ENCODE peak calls at places on chromosomes 7 and 10, in four cellular contexts. One of them, this sample, is unnamed.

GRCh38 chr10:15715619-15716227 is 4.0 kb downstream of the ITGA8 start:
- DNase-seq in vagina: no peak
- DNase-seq in GM12892: no peak
- DNase-seq in transverse colon: no peak
- DNase-seq in this sample: no peak

GRCh38 chr10:60594476-60595051 is 183.7 kb upstream of the CDK1 start:
- DNase-seq in transverse colon: no peak
- DNase-seq in vagina: no peak
- DNase-seq in GM12892: no peak
- DNase-seq in this sample: no peak

GRCh38 chr10:32692174-32692573 is 246.2 kb downstream of the CCDC7 start:
- DNase-seq in GM12892: no peak
- DNase-seq in vagina: no peak
- DNase-seq in transverse colon: no peak
- DNase-seq in this sample: no peak

GRCh38 chr7:77740257-77740656 is 44.0 kb downstream of the RSBN1L start:
- DNase-seq in transverse colon: no peak
- DNase-seq in vagina: no peak
- DNase-seq in GM12892: no peak
- DNase-seq in this sample: no peak

GRCh38 chr7:121344093-121344492 is 15.3 kb downstream of the WNT16 start:
- DNase-seq in GM12892: no peak
- DNase-seq in vagina: no peak
- DNase-seq in transverse colon: no peak
- DNase-seq in this sample: no peak

GRCh38 chr7:43625977-43626376 is 43.1 kb downstream of the STK17A start:
- DNase-seq in vagina: no peak
- DNase-seq in transverse colon: no peak
- DNase-seq in GM12892: no peak
- DNase-seq in this sample: no peak

GRCh38 chr10:45809829-45810228 is 37.5 kb downstream of the AGAP4 start:
- DNase-seq in transverse colon: no peak
- DNase-seq in vagina: no peak
- DNase-seq in GM12892: no peak
- DNase-seq in this sample: no peak

GRCh38 chr7:75989084-75989725 is 5.2 kb downstream of the TMEM120A start:
- DNase-seq in vagina: no peak
- DNase-seq in GM12892: no peak
- DNase-seq in transverse colon: no peak
- DNase-seq in this sample: no peak

GRCh38 chr10:131902211-131902610 is 1.4 kb downstream of the PPP2R2D start:
- DNase-seq in transverse colon: no peak
- DNase-seq in GM12892: no peak
- DNase-seq in vagina: no peak
- DNase-seq in this sample: peak

GRCh38 chr10:6885284-6885683 is 305.2 kb upstream of the PRKCQ start:
- DNase-seq in GM12892: no peak
- DNase-seq in transverse colon: no peak
- DNase-seq in vagina: no peak
- DNase-seq in this sample: no peak

GRCh38 chr7:81618400-81619014 is 151.3 kb downstream of the HGF start:
- DNase-seq in vagina: no peak
- DNase-seq in transverse colon: no peak
- DNase-seq in GM12892: no peak
- DNase-seq in this sample: no peak

GRCh38 chr10:99369126-99369525 is 40.0 kb downstream of the CNNM1 start:
- DNase-seq in vagina: no peak
- DNase-seq in GM12892: no peak
- DNase-seq in transverse colon: no peak
- DNase-seq in this sample: no peak

GRCh38 chr7:4766666-4767530 is 8.5 kb upstream of the AP5Z1 start:
- DNase-seq in GM12892: no peak
- DNase-seq in transverse colon: peak
- DNase-seq in vagina: no peak
- DNase-seq in this sample: peak

GRCh38 chr10:105252908-105253307 is 611.8 kb downstream of the SORCS3 start:
- DNase-seq in GM12892: no peak
- DNase-seq in vagina: no peak
- DNase-seq in transverse colon: no peak
- DNase-seq in this sample: no peak

GRCh38 chr7:45089314-45089891 is 634 bp upstream of the NACAD start:
- DNase-seq in vagina: no peak
- DNase-seq in GM12892: no peak
- DNase-seq in transverse colon: peak
- DNase-seq in this sample: peak

GRCh38 chr10:126049741-126050140 is 153.4 kb downstream of the FANK1 start:
- DNase-seq in transverse colon: no peak
- DNase-seq in GM12892: no peak
- DNase-seq in vagina: no peak
- DNase-seq in this sample: no peak

GRCh38 chr7:155169498-155170065 is 99.5 kb downstream of the HTR5A start:
- DNase-seq in vagina: no peak
- DNase-seq in GM12892: no peak
- DNase-seq in transverse colon: no peak
- DNase-seq in this sample: no peak

GRCh38 chr10:94358480-94358879 is 4.3 kb downstream of the NOC3L start:
- DNase-seq in transverse colon: no peak
- DNase-seq in GM12892: no peak
- DNase-seq in vagina: no peak
- DNase-seq in this sample: no peak

GRCh38 chr7:963236-964078 is 9.0 kb upstream of the ADAP1 start:
- DNase-seq in vagina: no peak
- DNase-seq in transverse colon: no peak
- DNase-seq in GM12892: no peak
- DNase-seq in this sample: peak

GRCh38 chr10:12513775-12514663 is 164.7 kb downstream of the CAMK1D start:
- DNase-seq in transverse colon: no peak
- DNase-seq in GM12892: no peak
- DNase-seq in vagina: peak
- DNase-seq in this sample: no peak

GRCh38 chr7:47812460-47813136 is 135.7 kb downstream of the PKD1L1 start:
- DNase-seq in vagina: no peak
- DNase-seq in transverse colon: no peak
- DNase-seq in GM12892: no peak
- DNase-seq in this sample: no peak

GRCh38 chr10:70656489-70656888 is 15.8 kb upstream of the ADAMTS14 start:
- DNase-seq in GM12892: peak
- DNase-seq in vagina: no peak
- DNase-seq in transverse colon: no peak
- DNase-seq in this sample: peak

GRCh38 chr7:151014950-151015349 is 9.3 kb downstream of the ATG9B start:
- DNase-seq in vagina: no peak
- DNase-seq in GM12892: no peak
- DNase-seq in transverse colon: peak
- DNase-seq in this sample: no peak

GRCh38 chr7:127889677-127890076 is 141.6 kb downstream of the LRRC4 start:
- DNase-seq in GM12892: no peak
- DNase-seq in transverse colon: no peak
- DNase-seq in vagina: no peak
- DNase-seq in this sample: no peak

GRCh38 chr10:114483575-114483974 is 79.3 kb upstream of the AFAP1L2 start:
- DNase-seq in vagina: no peak
- DNase-seq in GM12892: no peak
- DNase-seq in transverse colon: no peak
- DNase-seq in this sample: no peak
- TF ChIP-seq POLR2AphosphoS5 in vagina: no peak
- TF ChIP-seq POLR2AphosphoS5 in GM12892: no peak
- TF ChIP-seq POLR2AphosphoS5 in transverse colon: no peak
- TF ChIP-seq POLR2AphosphoS5 in this sample: no peak

DNA sequence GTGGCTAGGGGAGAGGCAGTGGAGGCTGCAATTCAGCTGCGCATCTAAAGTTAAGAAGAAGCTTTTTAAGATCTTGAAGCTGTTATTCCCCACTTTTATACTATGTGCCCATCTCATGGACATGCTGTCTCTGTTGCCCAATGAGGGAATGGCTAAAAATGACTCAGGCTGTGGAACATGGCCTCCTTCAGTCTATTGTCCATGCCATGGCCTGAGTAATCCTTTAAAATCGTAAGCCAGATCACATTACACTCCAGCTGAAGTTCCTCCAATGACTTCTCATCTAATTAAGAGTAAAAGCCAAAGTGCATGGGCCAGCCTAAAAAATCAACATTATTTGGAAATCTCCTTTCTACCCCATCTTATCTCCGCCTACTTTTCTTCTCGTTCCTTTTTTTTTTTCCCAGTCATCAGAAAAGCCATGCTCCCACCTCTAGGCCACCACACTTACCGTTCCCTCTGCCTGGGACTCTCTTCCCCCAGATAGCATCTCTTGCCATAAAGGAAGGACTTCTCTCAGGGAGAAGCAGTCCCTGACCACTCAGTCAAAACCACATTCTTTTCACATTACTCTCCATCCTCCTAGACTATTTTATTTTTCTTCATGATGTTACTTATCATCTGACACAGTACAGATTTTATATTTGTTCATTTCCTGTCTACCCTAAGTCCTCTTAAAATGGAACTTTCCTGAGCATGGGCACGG is 337.4 kb downstream of the PRPF18 start:
- DNase-seq in vagina: no peak
- DNase-seq in transverse colon: no peak
- DNase-seq in GM12892: no peak
- DNase-seq in this sample: no peak
- TF ChIP-seq POLR2AphosphoS5 in vagina: no peak
- TF ChIP-seq POLR2AphosphoS5 in transverse colon: no peak
- TF ChIP-seq POLR2AphosphoS5 in GM12892: no peak
- TF ChIP-seq POLR2AphosphoS5 in this sample: no peak

DNA sequence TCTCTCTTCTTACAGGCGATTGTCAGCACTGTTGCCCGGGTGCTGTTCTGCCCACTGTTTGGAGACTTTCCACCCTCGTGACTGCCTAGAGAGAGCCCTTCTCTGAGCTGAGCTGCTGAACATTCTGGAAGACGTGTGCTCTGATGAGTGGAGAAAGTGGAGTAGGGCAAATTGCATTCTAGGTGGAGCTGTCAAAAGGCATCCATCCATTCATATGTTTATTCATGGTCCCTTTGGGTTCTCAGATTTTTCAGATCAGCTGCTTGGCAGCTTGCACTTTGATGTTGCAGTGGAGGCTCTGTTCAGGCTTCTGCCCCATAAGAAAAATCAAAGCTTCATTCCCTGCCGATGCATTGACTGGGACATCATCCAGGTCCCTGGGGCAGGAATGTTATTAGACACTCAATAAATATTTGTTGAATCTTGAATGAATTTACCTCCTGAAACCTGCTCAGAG is 120.7 kb upstream of the EEPD1 start:
- DNase-seq in GM12892: no peak
- DNase-seq in transverse colon: no peak
- DNase-seq in vagina: no peak
- DNase-seq in this sample: no peak
- TF ChIP-seq POLR2AphosphoS5 in GM12892: no peak
- TF ChIP-seq POLR2AphosphoS5 in transverse colon: no peak
- TF ChIP-seq POLR2AphosphoS5 in vagina: no peak
- TF ChIP-seq POLR2AphosphoS5 in this sample: no peak

GRCh38 chr7:143389316-143390097 is 8.4 kb downstream of the ZYX start:
- DNase-seq in transverse colon: no peak
- DNase-seq in vagina: no peak
- DNase-seq in GM12892: no peak
- DNase-seq in this sample: peak
- TF ChIP-seq POLR2AphosphoS5 in transverse colon: no peak
- TF ChIP-seq POLR2AphosphoS5 in vagina: no peak
- TF ChIP-seq POLR2AphosphoS5 in GM12892: no peak
- TF ChIP-seq POLR2AphosphoS5 in this sample: no peak

GRCh38 chr10:102713483-102713813 is 749 bp downstream of the ARL3 start:
- DNase-seq in GM12892: no peak
- DNase-seq in transverse colon: no peak
- DNase-seq in vagina: no peak
- DNase-seq in this sample: no peak

GRCh38 chr10:102714621-102715455 is at the start of gene SFXN2:
- DNase-seq in vagina: no peak
- DNase-seq in GM12892: peak
- DNase-seq in transverse colon: peak
- DNase-seq in this sample: no peak

GRCh38 chr10:102715880-102716279 is 1.4 kb downstream of the SFXN2 start:
- DNase-seq in vagina: no peak
- DNase-seq in GM12892: no peak
- DNase-seq in transverse colon: no peak
- DNase-seq in this sample: no peak

GRCh38 chr10:102712843-102713242 is 1.4 kb downstream of the ARL3 start:
- DNase-seq in vagina: no peak
- DNase-seq in GM12892: no peak
- DNase-seq in transverse colon: no peak
- DNase-seq in this sample: no peak

GRCh38 chr10:102713814-102714620 is at the start of gene ARL3:
- DNase-seq in GM12892: peak
- DNase-seq in vagina: peak
- DNase-seq in transverse colon: peak
- DNase-seq in this sample: peak
- TF ChIP-seq POLR2AphosphoS5 in GM12892: no peak
- TF ChIP-seq POLR2AphosphoS5 in vagina: peak
- TF ChIP-seq POLR2AphosphoS5 in transverse colon: peak
- TF ChIP-seq POLR2AphosphoS5 in this sample: peak

DNA sequence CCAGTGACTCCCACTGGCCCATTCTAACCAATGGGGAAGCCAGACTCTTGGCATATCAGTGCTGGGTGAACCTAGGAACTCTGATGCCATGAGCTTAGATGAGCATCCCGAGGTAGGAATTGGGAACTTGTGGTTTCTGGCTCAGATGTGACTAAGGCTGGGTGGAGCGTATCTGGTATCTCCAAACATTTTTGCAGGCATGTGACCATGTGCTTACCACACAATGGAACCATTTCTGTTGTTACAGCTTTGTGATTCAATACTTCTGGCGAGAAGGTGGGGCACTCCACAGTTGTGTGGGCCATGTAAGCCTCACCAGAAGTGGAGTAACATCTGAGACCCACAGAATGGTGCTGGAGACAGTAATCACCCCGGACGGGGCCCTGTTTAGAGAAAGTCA is 2.6 kb upstream of the AVPI1 start:
- DNase-seq in vagina: no peak
- DNase-seq in GM12892: no peak
- DNase-seq in transverse colon: no peak
- DNase-seq in this sample: no peak
- TF ChIP-seq POLR2AphosphoS5 in vagina: no peak
- TF ChIP-seq POLR2AphosphoS5 in GM12892: no peak
- TF ChIP-seq POLR2AphosphoS5 in transverse colon: no peak
- TF ChIP-seq POLR2AphosphoS5 in this sample: no peak

DNA sequence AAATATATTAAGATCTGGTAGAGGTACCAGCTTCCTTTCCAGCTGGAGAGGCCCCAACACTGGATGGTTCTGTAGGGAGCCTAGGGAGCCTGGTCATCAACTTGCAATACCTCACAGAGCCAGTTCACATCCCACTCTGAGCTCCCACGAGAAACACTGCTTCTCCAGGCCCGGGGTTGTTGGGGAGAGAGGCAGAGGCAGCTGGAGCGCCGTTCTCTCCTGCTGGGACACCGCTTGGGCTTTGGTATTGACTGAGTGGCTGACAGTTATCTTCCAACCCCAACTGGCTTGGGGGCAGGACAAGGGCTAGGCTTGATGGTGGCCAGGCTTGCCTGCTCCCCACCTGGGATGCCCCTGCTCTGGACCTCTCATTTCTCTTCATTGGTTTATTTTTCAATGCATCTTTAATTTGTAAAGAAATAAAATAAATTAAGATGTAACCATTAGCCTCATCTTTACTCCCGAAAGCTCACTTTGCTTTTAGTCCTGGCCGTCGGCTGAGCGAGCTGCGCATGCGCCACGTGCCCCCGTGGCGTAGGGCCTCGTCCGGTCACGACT is 10.0 kb upstream of the CHCHD1 start:
- DNase-seq in GM12892: no peak
- DNase-seq in transverse colon: peak
- DNase-seq in vagina: no peak
- DNase-seq in this sample: peak
- TF ChIP-seq POLR2AphosphoS5 in GM12892: no peak
- TF ChIP-seq POLR2AphosphoS5 in transverse colon: no peak
- TF ChIP-seq POLR2AphosphoS5 in vagina: peak
- TF ChIP-seq POLR2AphosphoS5 in this sample: no peak

This sample was measured in sigmoid colon.